ENCODE peak calls at places on chromosomes 4 and X, in five cellular contexts. N is Peyer's patch, Y is NB4, V is B cell, K is left lung. A is an unnamed sample.

GRCh38 chr4:48620861-48621260 is 130.8 kb downstream of the ZAR1 start:
- DNase-seq in Y (no peak), K (no peak), N (no peak), V (no peak), A (no peak)

GRCh38 chrX:133660356-133660755 is 245.1 kb upstream of the GPC4 start:
- DNase-seq in N (no peak), Y (no peak), V (no peak), K (no peak), A (no peak)

GRCh38 chr4:70544279-70544870 is 26.0 kb downstream of the AMTN start:
- DNase-seq in N (no peak), K (no peak), Y (peak), V (no peak), A (no peak)

GRCh38 chr4:180058731-180059215 is 2184.4 kb upstream of the TENM3 start:
- DNase-seq in Y (peak), N (peak), V (peak), K (no peak), A (peak)

GRCh38 chr4:137526681-137527080 is 5.6 kb downstream of the PCDH18 start:
- DNase-seq in V (no peak), Y (no peak), K (no peak), N (no peak), A (no peak)

GRCh38 chr4:145808021-145808650 is 128.2 kb downstream of the C4orf51 start:
- DNase-seq in Y (peak), K (no peak), V (no peak), N (peak), A (no peak)

GRCh38 chr4:13170131-13170530 is 314.0 kb downstream of the RAB28 start:
- DNase-seq in N (no peak), Y (no peak), V (no peak), K (no peak), A (no peak)

GRCh38 chr4:137309424-137309823 is 222.9 kb downstream of the PCDH18 start:
- DNase-seq in Y (no peak), N (no peak), V (no peak), K (no peak), A (no peak)

GRCh38 chr4:56424697-56425514 is 10.5 kb downstream of the PPAT start:
- DNase-seq in N (peak), K (no peak), Y (peak), V (peak), A (no peak)

GRCh38 chr4:158155656-158156356 is 17.0 kb downstream of the GASK1B start:
- DNase-seq in K (no peak), Y (no peak), N (no peak), V (no peak), A (no peak)

GRCh38 chr4:83266689-83267088 is 17.9 kb downstream of the COQ2 start:
- DNase-seq in Y (no peak), K (no peak), V (no peak), N (no peak), A (no peak)

GRCh38 chr4:108107729-108108382 is 60.9 kb downstream of the LEF1 start:
- DNase-seq in N (no peak), K (no peak), V (no peak), Y (no peak), A (no peak)

GRCh38 chrX:8981742-8982141 is 52.2 kb downstream of the FAM9B start:
- DNase-seq in V (no peak), K (no peak), Y (no peak), N (no peak), A (no peak)

GRCh38 chr4:171101845-171102244 is 711.4 kb upstream of the GALNTL6 start:
- DNase-seq in N (no peak), V (no peak), K (no peak), Y (no peak), A (no peak)

GRCh38 chrX:135112096-135112729 is 8.1 kb downstream of the ETDB start:
- DNase-seq in V (peak), K (no peak), N (peak), Y (peak), A (peak)

GRCh38 chr4:119025916-119026661 is 109.5 kb upstream of the MYOZ2 start:
- DNase-seq in N (peak), K (no peak), V (no peak), Y (peak), A (no peak)
- TF ChIP-seq CTCF in N (no peak), K (no peak), V (no peak), Y (no peak), A (peak)

DNA sequence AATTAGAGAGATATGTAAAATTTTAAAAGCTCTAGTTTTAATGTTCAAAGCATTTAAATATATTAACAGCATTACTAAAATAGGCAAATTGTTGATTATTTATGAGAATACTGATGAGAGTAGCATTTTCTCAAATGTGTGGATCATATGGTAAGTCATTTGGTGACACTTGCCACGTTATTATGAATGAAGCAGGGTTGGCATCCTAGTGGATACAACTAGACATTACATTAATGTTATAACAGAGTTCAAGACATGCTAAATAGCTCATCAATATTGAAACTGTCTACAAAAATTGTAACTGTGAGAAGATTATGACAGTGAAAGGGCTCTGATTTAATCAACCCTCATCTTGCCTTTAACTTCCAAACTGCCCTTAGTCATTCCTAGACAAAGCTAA is 171.1 kb downstream of the PDGFC start:
- DNase-seq in K (no peak), N (no peak), Y (no peak), V (no peak), A (no peak)
- TF ChIP-seq CTCF in K (no peak), N (no peak), Y (no peak), V (no peak), A (peak)

GRCh38 chrX:139920306-139920705 is 12.5 kb downstream of the ATP11C start:
- DNase-seq in N (no peak), K (no peak), V (no peak), Y (no peak), A (no peak)
- TF ChIP-seq CTCF in N (no peak), K (no peak), V (no peak), Y (no peak), A (no peak)

GRCh38 chr4:120085705-120086104 is 19.1 kb upstream of the MAD2L1 start:
- DNase-seq in Y (no peak), N (no peak), K (no peak), V (no peak), A (no peak)
- TF ChIP-seq CTCF in Y (no peak), N (no peak), K (no peak), V (no peak), A (no peak)

GRCh38 chr4:7392438-7393374 is 42.0 kb downstream of the PSAPL1 start:
- DNase-seq in V (no peak), N (peak), Y (no peak), K (peak), A (peak)
- TF ChIP-seq CTCF in V (no peak), N (no peak), Y (no peak), K (no peak), A (peak)

DNA sequence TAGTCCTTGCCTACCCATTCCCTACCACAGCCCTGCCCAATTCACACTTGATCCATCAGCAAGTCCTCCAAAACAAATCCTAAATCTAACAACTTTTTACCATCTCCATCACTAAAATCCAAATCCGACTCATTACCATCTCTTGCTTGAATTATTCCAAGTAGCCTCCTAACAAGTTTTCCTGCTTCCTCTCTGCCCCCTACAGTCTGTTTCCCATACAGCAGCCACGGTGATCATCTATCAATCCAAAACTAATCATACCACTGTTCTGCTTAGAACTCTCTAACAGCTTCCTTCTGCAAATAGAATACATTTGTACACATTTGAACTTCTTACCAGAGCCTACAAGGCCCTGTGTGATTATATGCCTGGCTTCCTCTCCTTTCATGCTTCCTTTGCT is 133.0 kb downstream of the SHROOM4 start:
- DNase-seq in Y (no peak), K (no peak), V (no peak), N (no peak), A (no peak)
- TF ChIP-seq CTCF in Y (peak), K (peak), V (no peak), N (no peak), A (peak)